ENCODE peak calls at places on chromosomes 1 and 21, in four cellular contexts. B is HepG2, M is K562, N is GM12878. H is an unnamed sample.
A peak's percentile ranks its signal among the peaks of the same experiment; 100 is the strongest.

GRCh38 chr21:43277481-43278351 is 108.9 kb downstream of the CRYAA start:
- DNase-seq in N (no peak), M (no peak), B (no peak), H (no peak)

GRCh38 chr1:147647796-147648633 is 22.3 kb downstream of the ACP6 start:
- DNase-seq in N (no peak), M (no peak), B (no peak), H (no peak)

GRCh38 chr1:153359241-153359640 is 1.6 kb downstream of the S100A9 start:
- DNase-seq in N (no peak), B (no peak), M (no peak), H (no peak)

GRCh38 chr1:85361106-85361505 is 84.7 kb upstream of the BCL10 start:
- DNase-seq in M (no peak), N (no peak), B (peak; percentile 10), H (no peak)

GRCh38 chr1:16984717-16985116 is 4.3 kb upstream of the MFAP2 start:
- DNase-seq in M (no peak), B (no peak), N (no peak), H (no peak)

GRCh38 chr1:2583871-2584341 is 2.7 kb upstream of the PRXL2B start:
- DNase-seq in N (no peak), M (no peak), B (no peak), H (no peak)

GRCh38 chr1:203569490-203570318 is 56.9 kb upstream of the ATP2B4 start:
- DNase-seq in N (no peak), M (no peak), B (no peak), H (no peak)

GRCh38 chr1:52976183-52977035 is 49.3 kb downstream of the SCP2 start:
- DNase-seq in M (peak; percentile 35), N (no peak), B (no peak), H (peak; percentile 70)

GRCh38 chr1:8516278-8516777 is 198.4 kb downstream of the SLC45A1 start:
- DNase-seq in N (no peak), B (no peak), M (no peak), H (no peak)

GRCh38 chr1:210328032-210328745 is 513 bp upstream of the HHAT start:
- DNase-seq in M (no peak), B (no peak), N (no peak), H (no peak)

GRCh38 chr1:94934551-94934950 is 7.6 kb upstream of the CNN3 start:
- DNase-seq in M (no peak), B (no peak), N (no peak), H (no peak)

DNA sequence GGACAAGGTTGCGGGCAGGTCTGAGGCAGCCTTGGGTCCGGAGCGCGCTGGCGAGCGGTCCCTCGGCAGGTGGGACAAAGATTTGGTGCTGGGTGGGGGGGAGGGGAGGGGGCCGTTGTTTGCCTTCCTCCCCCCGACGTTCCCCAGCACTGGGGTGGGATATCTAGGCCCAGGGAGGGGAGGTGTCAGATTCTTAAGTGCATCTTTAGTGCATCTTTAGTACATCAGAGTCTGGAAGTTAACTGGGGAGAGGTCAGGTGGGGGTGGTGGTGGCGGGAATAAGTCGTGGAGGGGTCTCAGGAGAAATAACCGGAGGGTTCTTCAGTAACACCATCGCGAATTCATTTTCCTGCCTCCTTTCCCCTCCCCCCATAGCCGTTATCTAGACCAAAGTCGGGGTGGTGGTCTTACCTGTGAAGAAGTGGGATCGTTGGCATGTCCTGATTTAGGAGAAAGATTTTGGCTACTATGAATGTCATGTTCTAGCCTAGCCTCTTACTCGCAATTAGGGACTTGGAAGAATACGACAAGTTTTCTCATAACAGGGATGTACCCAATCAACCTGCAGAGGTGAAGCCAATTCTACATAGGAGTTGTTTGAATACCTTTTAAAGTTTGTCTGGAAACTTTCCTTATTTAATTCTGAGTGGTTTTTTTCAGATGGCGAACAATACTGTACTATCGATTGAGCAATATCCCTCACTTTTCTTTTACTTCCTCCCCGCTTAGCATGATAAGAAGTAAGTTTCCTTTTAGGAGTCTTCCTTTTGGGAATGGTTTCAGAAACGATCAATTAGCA is 880 bp downstream of the ZMYM4 start:
- DNase-seq in B (no peak), N (no peak), M (no peak), H (no peak)
- TF ChIP-seq NR2C2 in B (no peak), N (no peak), M (no peak), H (no peak)

DNA sequence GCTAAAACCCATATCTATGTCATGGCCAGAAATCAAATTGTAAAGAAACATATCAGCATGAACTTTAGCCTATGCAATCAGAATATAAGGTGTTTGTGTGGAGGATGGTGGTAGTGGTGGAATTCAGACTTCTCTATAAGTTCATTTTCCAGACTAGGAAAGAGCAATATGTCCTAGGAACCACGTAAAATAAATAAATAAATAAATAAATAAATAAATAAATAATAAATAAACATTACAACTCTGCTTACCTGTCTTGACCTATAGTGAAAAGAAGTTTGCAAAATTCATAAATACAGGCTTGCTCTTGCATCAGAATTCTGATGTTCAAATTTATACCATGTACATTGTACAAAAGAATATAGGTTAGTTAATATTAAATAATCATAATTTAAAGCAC is 1382.6 kb upstream of the ADGRL2 start:
- DNase-seq in M (no peak), N (no peak), B (no peak), H (no peak)
- TF ChIP-seq MAX in M (no peak), N (no peak), B (no peak), H (no peak)

GRCh38 chr1:110390096-110390495 is 730 bp downstream of the SLC16A4 start:
- DNase-seq in M (peak; percentile 49), N (no peak), B (no peak), H (peak; percentile 16)
- TF ChIP-seq ATF2 in M (no peak), N (no peak), B (no peak), H (no peak)

GRCh38 chr1:183569801-183570200 is 20.5 kb downstream of the NCF2 start:
- DNase-seq in N (no peak), B (no peak), M (no peak), H (no peak)

GRCh38 chr1:183570451-183570850 is 19.8 kb downstream of the NCF2 start:
- DNase-seq in B (no peak), M (no peak), N (no peak), H (no peak)

GRCh38 chr1:183568176-183569041 is 21.9 kb downstream of the NCF2 start:
- DNase-seq in M (no peak), B (no peak), N (no peak), H (no peak)

GRCh38 chr1:183567584-183567983 is 22.7 kb downstream of the NCF2 start:
- DNase-seq in B (no peak), M (peak; percentile 51), N (peak; percentile 17), H (no peak)

GRCh38 chr1:183569141-183569540 is 21.1 kb downstream of the NCF2 start:
- DNase-seq in B (peak; percentile 58), N (no peak), M (no peak), H (no peak)
- TF ChIP-seq NR2C2 in B (no peak), N (no peak), M (no peak), H (no peak)

GRCh38 chr1:5009376-5010065 is 355.1 kb downstream of the AJAP1 start:
- DNase-seq in N (no peak), B (no peak), M (no peak), H (no peak)
- TF ChIP-seq MAX in N (no peak), B (no peak), M (no peak), H (no peak)